ENCODE peak calls at places on chromosome X, in five cellular contexts. D is NCI-H1417 treated with DMSO at 0.1 percent for 48 hours, X is AG08396, Q is SW480, B is GM03348. J is an unnamed sample.
A peak's percentile ranks its signal among the peaks of the same experiment; 100 is the strongest.

GRCh38 chrX:132207996-132208395 is 11.3 kb downstream of the RAP2C start:
- DNase-seq in X (no peak), B (no peak), Q (no peak), D (no peak), J (no peak)

GRCh38 chrX:71106427-71106826 is at the start of gene CXorf65:
- DNase-seq in X (no peak), Q (peak; percentile 23), B (no peak), D (no peak), J (no peak)

GRCh38 chrX:136694491-136695087 is 46.6 kb downstream of the CD40LG start:
- DNase-seq in D (peak; percentile 36), Q (peak; percentile 39), X (peak; percentile 50), B (peak; percentile 53), J (peak; percentile 29)

GRCh38 chrX:123924181-123924580 is 37.3 kb upstream of the STAG2 start:
- DNase-seq in X (no peak), D (no peak), B (no peak), Q (no peak), J (no peak)

GRCh38 chrX:131405497-131405896 is 116.4 kb upstream of the IGSF1 start:
- DNase-seq in B (no peak), D (no peak), X (no peak), Q (peak; percentile 3), J (no peak)

GRCh38 chrX:118603981-118604380 is 108.4 kb downstream of the DOCK11 start:
- DNase-seq in B (peak; percentile 46), X (peak; percentile 62), D (peak; percentile 14), Q (peak; percentile 57), J (peak; percentile 4)

GRCh38 chrX:64206556-64207162 is 1.2 kb upstream of the AMER1 start:
- DNase-seq in Q (no peak), X (no peak), D (no peak), B (no peak), J (no peak)

GRCh38 chrX:130909469-130910136 is 6.6 kb upstream of the ENOX2 start:
- DNase-seq in D (no peak), Q (no peak), B (peak; percentile 2), X (no peak), J (no peak)

GRCh38 chrX:8189096-8189830 is 18.2 kb upstream of the VCX2 start:
- DNase-seq in Q (no peak), B (no peak), D (no peak), X (no peak), J (no peak)

GRCh38 chrX:43676960-43677582 is 21.0 kb downstream of the MAOA start:
- DNase-seq in D (no peak), Q (peak; percentile 3), X (no peak), B (no peak), J (no peak)

GRCh38 chrX:148290041-148290440 is 210.4 kb upstream of the AFF2 start:
- DNase-seq in D (no peak), B (no peak), X (no peak), Q (no peak), J (no peak)

GRCh38 chrX:136202889-136203288 is 48.3 kb downstream of the MAP7D3 start:
- DNase-seq in Q (no peak), X (no peak), B (peak; percentile 26), D (no peak), J (no peak)

GRCh38 chrX:24720036-24720435 is 26.3 kb downstream of the POLA1 start:
- DNase-seq in D (no peak), X (no peak), Q (no peak), B (no peak), J (no peak)

GRCh38 chrX:87518504-87518903 is 902 bp downstream of the KLHL4 start:
- DNase-seq in D (no peak), X (no peak), Q (no peak), B (no peak), J (no peak)

J was measured in stimulated activated naive CD4-positive, alpha-beta T cell.